ENCODE peak calls at places on chromosomes 4 and X, in four cellular contexts. I is AG09309, L is fibroblast of mammary gland, T is activated B cell treated with CpG ODN at 0.5 μM for 24 hours. S is an unnamed sample.

GRCh38 chr4:65661469-65661868 is 8.8 kb downstream of the EPHA5 start:
- DNase-seq in I (no peak), L (no peak), T (no peak), S (no peak)

GRCh38 chr4:14853186-14853946 is 148.9 kb upstream of the CPEB2 start:
- DNase-seq in I (peak; percentile 49), L (peak; percentile 97), T (no peak), S (no peak)

GRCh38 chrX:9291666-9292065 is 173.2 kb upstream of the TBL1X start:
- DNase-seq in I (no peak), L (no peak), T (no peak), S (no peak)

GRCh38 chr4:15451866-15452765 is 17.6 kb upstream of the CC2D2A start:
- DNase-seq in I (peak; percentile 84), L (peak; percentile 97), T (no peak), S (no peak)

GRCh38 chrX:140765043-140765784 is 55.7 kb downstream of the LINC00632 start:
- DNase-seq in I (no peak), L (peak; percentile 65), T (no peak), S (no peak)

GRCh38 chrX:55007633-55008032 is 7.5 kb downstream of the APEX2 start:
- DNase-seq in I (peak; percentile 3), L (peak; percentile 65), T (no peak), S (no peak)

GRCh38 chr4:2330119-2331042 is 68.5 kb upstream of the MXD4 start:
- DNase-seq in I (peak; percentile 78), L (peak; percentile 94), T (no peak), S (no peak)

GRCh38 chrX:124395145-124395858 is 48.9 kb downstream of the SH2D1A start:
- DNase-seq in I (no peak), L (no peak), T (no peak), S (no peak)

GRCh38 chr4:20423420-20423819 is 171.7 kb downstream of the SLIT2 start:
- DNase-seq in I (no peak), L (no peak), T (no peak), S (no peak)

GRCh38 chr4:145132521-145133098 is 34.5 kb downstream of the ABCE1 start:
- DNase-seq in I (no peak), L (peak; percentile 29), T (no peak), S (peak; percentile 79)

GRCh38 chr4:41369680-41370079 is 113.0 kb downstream of the UCHL1 start:
- DNase-seq in I (no peak), L (no peak), T (no peak), S (peak; percentile 9)

GRCh38 chr4:87633239-87633638 is 16.8 kb upstream of the DMP1 start:
- DNase-seq in I (peak; percentile 8), L (peak; percentile 53), T (no peak), S (no peak)

GRCh38 chrX:106905064-106905708 is 2.0 kb upstream of the RIPPLY1 start:
- DNase-seq in I (no peak), L (no peak), T (no peak), S (no peak)

GRCh38 chrX:49160908-49161307 is 1.6 kb upstream of the MAGIX start:
- DNase-seq in I (no peak), L (no peak), T (no peak), S (no peak)

GRCh38 chr4:151197258-151197657 is 79.7 kb upstream of the PRSS48 start:
- DNase-seq in I (peak; percentile 50), L (peak; percentile 86), T (no peak), S (no peak)

GRCh38 chr4:8821151-8821950 is 50.3 kb downstream of the HMX1 start:
- DNase-seq in I (no peak), L (no peak), T (peak; percentile 4), S (no peak)

GRCh38 chr4:53365121-53365485 is 758 bp downstream of the SCFD2 start:
- DNase-seq in I (no peak), L (peak; percentile 40), T (no peak), S (peak; percentile 51)

GRCh38 chr4:157075401-157075800 is 549 bp upstream of the GLRB start:
- DNase-seq in I (no peak), L (no peak), T (no peak), S (no peak)

GRCh38 chr4:99180367-99181169 is 36.5 kb upstream of the ADH4 start:
- DNase-seq in I (peak; percentile 44), L (peak; percentile 94), T (no peak), S (no peak)

GRCh38 chrX:19512359-19512758 is 2.9 kb downstream of the MAP3K15 start:
- DNase-seq in I (no peak), L (no peak), T (no peak), S (no peak)

GRCh38 chr4:73311428-73311827 is 52.8 kb upstream of the ANKRD17 start:
- DNase-seq in I (peak; percentile 17), L (peak; percentile 71), T (no peak), S (peak; percentile 7)
- TF ChIP-seq CTCF in I (peak; percentile 21), L (peak; percentile 43), T (no peak), S (peak; percentile 13)

DNA sequence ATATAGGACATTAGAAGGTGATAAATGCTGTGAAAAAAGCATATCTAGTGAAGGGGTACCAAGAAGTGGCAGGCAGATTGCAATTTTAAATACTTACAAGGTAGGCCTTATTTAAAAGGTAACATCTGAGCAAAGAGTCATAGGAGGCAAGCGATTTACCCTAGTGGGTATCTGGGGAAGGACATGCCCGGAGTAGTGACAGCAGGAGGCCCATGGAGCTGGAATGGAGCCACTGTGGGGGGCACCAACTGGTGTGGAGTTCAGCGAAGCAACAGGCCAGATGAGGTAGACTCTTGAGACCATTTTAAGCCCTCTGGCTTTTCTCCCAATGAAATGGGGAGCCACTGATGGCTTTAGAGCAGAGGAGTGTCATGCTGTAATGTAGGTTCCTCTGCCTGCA is 37.3 kb downstream of the SEC24D start:
- DNase-seq in I (no peak), L (no peak), T (no peak), S (no peak)
- TF ChIP-seq CTCF in I (peak; percentile 13), L (peak; percentile 16), T (no peak), S (no peak)

DNA sequence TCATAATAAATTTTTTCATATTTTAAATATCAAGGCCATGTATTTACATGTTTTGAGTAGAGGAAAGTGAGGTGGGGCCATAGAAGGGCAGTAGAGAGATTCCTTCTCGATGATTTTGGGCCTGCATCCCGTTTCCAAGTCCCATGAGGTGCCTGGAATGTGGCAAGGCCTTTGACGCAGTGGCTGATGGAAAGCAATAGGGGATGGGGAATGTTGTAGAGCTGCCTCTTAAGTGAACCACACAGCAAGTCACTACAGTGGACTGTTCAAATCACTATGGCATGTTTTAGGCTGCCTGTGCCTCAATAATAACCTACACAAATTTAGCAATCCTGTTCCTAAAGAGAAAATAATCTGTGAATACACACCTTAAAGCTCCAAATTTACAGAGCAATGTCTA is 48.3 kb downstream of the ANXA5 start:
- DNase-seq in I (no peak), L (peak; percentile 75), T (no peak), S (no peak)
- TF ChIP-seq CTCF in I (no peak), L (no peak), T (no peak), S (no peak)

DNA sequence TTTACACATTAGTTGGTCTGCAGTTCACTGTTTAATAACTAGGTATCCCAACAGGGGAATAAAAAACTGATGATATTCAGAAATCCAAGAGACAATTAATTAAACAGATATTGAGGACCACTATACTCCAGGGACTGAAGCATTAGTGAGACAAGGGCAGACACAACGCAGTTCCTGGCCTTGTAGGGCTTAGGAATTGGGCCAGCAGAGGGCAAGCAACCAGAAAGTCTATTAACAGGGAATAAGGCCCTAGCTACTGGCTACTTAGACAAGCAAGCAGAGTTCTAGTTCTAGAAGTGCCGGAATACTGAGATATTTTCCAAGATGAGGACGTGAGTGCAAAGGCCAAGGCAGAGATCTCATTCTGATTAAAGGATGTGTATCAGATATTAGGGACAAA is 58.6 kb upstream of the ADGRA3 start:
- DNase-seq in I (no peak), L (no peak), T (no peak), S (no peak)
- TF ChIP-seq CTCF in I (no peak), L (no peak), T (no peak), S (no peak)

DNA sequence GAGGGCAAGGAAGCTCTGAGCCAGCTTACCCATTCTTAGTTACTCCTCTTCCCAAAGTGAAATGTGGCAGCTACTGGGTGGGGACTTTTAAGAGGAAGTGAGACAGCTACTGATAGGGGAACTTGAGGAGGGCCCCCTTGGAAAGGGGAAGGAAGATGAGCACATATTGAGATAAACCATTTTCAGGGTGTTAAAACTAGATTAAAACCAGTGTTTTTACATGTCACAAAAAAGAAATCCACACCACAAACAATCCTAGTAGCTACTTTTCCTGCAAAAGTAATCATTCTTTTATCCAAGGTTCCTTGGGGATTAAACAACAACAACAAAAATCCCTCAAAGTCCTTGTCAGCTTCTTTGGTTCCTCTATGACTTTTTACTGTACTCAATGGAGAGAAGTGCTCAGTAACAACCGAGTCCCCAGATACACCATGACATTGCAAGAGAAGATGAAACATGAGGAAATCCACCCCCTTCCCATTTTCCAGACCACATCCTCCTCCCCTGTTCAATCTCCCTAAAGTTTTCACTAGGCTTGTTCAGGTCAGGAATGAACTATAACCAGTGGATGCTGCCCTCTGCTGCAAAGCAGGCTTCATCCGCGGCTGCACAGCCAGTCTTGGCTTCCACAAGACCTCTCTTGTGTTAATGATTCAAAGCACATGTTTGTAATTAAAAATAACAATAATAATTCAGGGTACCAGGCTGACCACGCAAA is 113.5 kb upstream of the TMEM164 start:
- DNase-seq in I (no peak), L (peak; percentile 42), T (no peak), S (peak; percentile 35)
- TF ChIP-seq CTCF in I (peak; percentile 53), L (peak; percentile 43), T (no peak), S (no peak)

GRCh38 chrX:43564953-43565352 is 91.1 kb upstream of the MAOA start:
- DNase-seq in I (no peak), L (no peak), T (no peak), S (no peak)
- TF ChIP-seq CTCF in I (no peak), L (no peak), T (no peak), S (no peak)